ENCODE peak calls at places on chromosome 14, in eight cellular contexts. One of them, this sample, is unnamed. For H3K4me1, the result is how much of the 10 kb centered on the place peaks cover.

GRCh38 chr14:61557262-61557661 is 138.1 kb upstream of the HIF1A start:
- DNase-seq in tibial artery: no peak
- DNase-seq in kidney: no peak
- DNase-seq in fibroblast of lung: no peak
- DNase-seq in body of pancreas: no peak
- DNase-seq in heart left ventricle: no peak
- DNase-seq in A549: no peak
- DNase-seq in CD8-positive, alpha-beta T cell: no peak
- DNase-seq in this sample: no peak

GRCh38 chr14:51730094-51730493 is 78.4 kb downstream of the FRMD6 start:
- DNase-seq in tibial artery: no peak
- DNase-seq in kidney: no peak
- DNase-seq in fibroblast of lung: no peak
- DNase-seq in body of pancreas: no peak
- DNase-seq in heart left ventricle: no peak
- DNase-seq in A549: no peak
- DNase-seq in CD8-positive, alpha-beta T cell: no peak
- DNase-seq in this sample: no peak

GRCh38 chr14:101705733-101706508 is 55.6 kb upstream of the PPP2R5C start:
- DNase-seq in tibial artery: peak
- DNase-seq in kidney: peak
- DNase-seq in fibroblast of lung: peak
- DNase-seq in body of pancreas: peak
- DNase-seq in heart left ventricle: peak
- DNase-seq in A549: no peak
- DNase-seq in CD8-positive, alpha-beta T cell: peak
- DNase-seq in this sample: no peak

GRCh38 chr14:90795744-90796143 is 20.5 kb downstream of the TTC7B start:
- DNase-seq in tibial artery: no peak
- DNase-seq in kidney: no peak
- DNase-seq in fibroblast of lung: peak
- DNase-seq in body of pancreas: no peak
- DNase-seq in heart left ventricle: no peak
- DNase-seq in A549: peak
- DNase-seq in CD8-positive, alpha-beta T cell: no peak
- DNase-seq in this sample: peak

GRCh38 chr14:56805201-56805991 is 4.9 kb downstream of the OTX2 start:
- DNase-seq in tibial artery: no peak
- DNase-seq in kidney: no peak
- DNase-seq in fibroblast of lung: no peak
- DNase-seq in body of pancreas: no peak
- DNase-seq in heart left ventricle: no peak
- DNase-seq in A549: no peak
- DNase-seq in CD8-positive, alpha-beta T cell: no peak
- DNase-seq in this sample: no peak

GRCh38 chr14:63770187-63770807 is 42.4 kb upstream of the SGPP1 start:
- DNase-seq in tibial artery: no peak
- DNase-seq in kidney: no peak
- DNase-seq in fibroblast of lung: peak
- DNase-seq in body of pancreas: peak
- DNase-seq in heart left ventricle: no peak
- DNase-seq in A549: peak
- DNase-seq in CD8-positive, alpha-beta T cell: peak
- DNase-seq in this sample: peak

GRCh38 chr14:86712176-86712575 is 1182.2 kb downstream of the FLRT2 start:
- DNase-seq in tibial artery: no peak
- DNase-seq in kidney: no peak
- DNase-seq in fibroblast of lung: no peak
- DNase-seq in body of pancreas: no peak
- DNase-seq in heart left ventricle: no peak
- DNase-seq in A549: no peak
- DNase-seq in CD8-positive, alpha-beta T cell: no peak
- DNase-seq in this sample: no peak

GRCh38 chr14:69713127-69713800 is 53.7 kb upstream of the SRSF5 start:
- DNase-seq in tibial artery: no peak
- DNase-seq in kidney: no peak
- DNase-seq in fibroblast of lung: no peak
- DNase-seq in body of pancreas: peak
- DNase-seq in heart left ventricle: no peak
- DNase-seq in A549: no peak
- DNase-seq in CD8-positive, alpha-beta T cell: no peak
- DNase-seq in this sample: peak

GRCh38 chr14:103155013-103155412 is 31.8 kb downstream of the TNFAIP2 start:
- DNase-seq in tibial artery: peak
- DNase-seq in kidney: peak
- DNase-seq in fibroblast of lung: no peak
- DNase-seq in body of pancreas: peak
- DNase-seq in heart left ventricle: peak
- DNase-seq in A549: peak
- DNase-seq in CD8-positive, alpha-beta T cell: no peak
- DNase-seq in this sample: no peak

GRCh38 chr14:103738706-103739451 is 23.3 kb downstream of the ZFYVE21 start:
- DNase-seq in tibial artery: peak
- DNase-seq in kidney: peak
- DNase-seq in fibroblast of lung: no peak
- DNase-seq in body of pancreas: no peak
- DNase-seq in heart left ventricle: no peak
- DNase-seq in A549: no peak
- DNase-seq in CD8-positive, alpha-beta T cell: no peak
- DNase-seq in this sample: no peak

GRCh38 chr14:31270196-31270772 is 62.7 kb upstream of the HECTD1 start:
- DNase-seq in tibial artery: no peak
- DNase-seq in kidney: no peak
- DNase-seq in fibroblast of lung: no peak
- DNase-seq in body of pancreas: peak
- DNase-seq in heart left ventricle: no peak
- DNase-seq in A549: peak
- DNase-seq in CD8-positive, alpha-beta T cell: no peak
- DNase-seq in this sample: no peak

GRCh38 chr14:49464885-49465284 is 121.3 kb downstream of the RPS29 start:
- DNase-seq in tibial artery: no peak
- DNase-seq in kidney: no peak
- DNase-seq in fibroblast of lung: no peak
- DNase-seq in body of pancreas: no peak
- DNase-seq in heart left ventricle: no peak
- DNase-seq in A549: peak
- DNase-seq in CD8-positive, alpha-beta T cell: no peak
- DNase-seq in this sample: no peak

GRCh38 chr14:79378020-79378419 is 833.3 kb downstream of the DIO2 start:
- DNase-seq in tibial artery: no peak
- DNase-seq in kidney: no peak
- DNase-seq in fibroblast of lung: no peak
- DNase-seq in body of pancreas: no peak
- DNase-seq in heart left ventricle: no peak
- DNase-seq in A549: no peak
- DNase-seq in CD8-positive, alpha-beta T cell: no peak
- DNase-seq in this sample: no peak

GRCh38 chr14:22471545-22472121 is 117.4 kb downstream of the DAD1 start:
- DNase-seq in tibial artery: no peak
- DNase-seq in kidney: peak
- DNase-seq in fibroblast of lung: peak
- DNase-seq in body of pancreas: peak
- DNase-seq in heart left ventricle: no peak
- DNase-seq in A549: peak
- DNase-seq in CD8-positive, alpha-beta T cell: no peak
- DNase-seq in this sample: no peak

GRCh38 chr14:63922696-63923421 is 70.1 kb downstream of the SYNE2 start:
- DNase-seq in tibial artery: peak
- DNase-seq in kidney: no peak
- DNase-seq in fibroblast of lung: peak
- DNase-seq in body of pancreas: peak
- DNase-seq in heart left ventricle: no peak
- DNase-seq in A549: peak
- DNase-seq in CD8-positive, alpha-beta T cell: no peak
- DNase-seq in this sample: peak

GRCh38 chr14:70422538-70422937 is 5.6 kb upstream of the SYNJ2BP start:
- DNase-seq in tibial artery: no peak
- DNase-seq in kidney: no peak
- DNase-seq in fibroblast of lung: no peak
- DNase-seq in body of pancreas: no peak
- DNase-seq in heart left ventricle: no peak
- DNase-seq in A549: no peak
- DNase-seq in CD8-positive, alpha-beta T cell: no peak
- DNase-seq in this sample: peak

GRCh38 chr14:68660495-68660894 is 132.4 kb downstream of the ZFP36L1 start:
- DNase-seq in tibial artery: peak
- DNase-seq in kidney: no peak
- DNase-seq in fibroblast of lung: no peak
- DNase-seq in body of pancreas: no peak
- DNase-seq in heart left ventricle: no peak
- DNase-seq in A549: no peak
- DNase-seq in CD8-positive, alpha-beta T cell: no peak
- DNase-seq in this sample: no peak

GRCh38 chr14:66379116-66379515 is 107.1 kb upstream of the CCDC196 start:
- DNase-seq in tibial artery: no peak
- DNase-seq in kidney: no peak
- DNase-seq in fibroblast of lung: peak
- DNase-seq in body of pancreas: peak
- DNase-seq in heart left ventricle: peak
- DNase-seq in A549: no peak
- DNase-seq in CD8-positive, alpha-beta T cell: no peak
- DNase-seq in this sample: peak

GRCh38 chr14:36717363-36717762 is 55.7 kb downstream of the PAX9 start:
- DNase-seq in tibial artery: no peak
- DNase-seq in kidney: no peak
- DNase-seq in fibroblast of lung: no peak
- DNase-seq in body of pancreas: no peak
- DNase-seq in heart left ventricle: no peak
- DNase-seq in A549: no peak
- DNase-seq in CD8-positive, alpha-beta T cell: no peak
- DNase-seq in this sample: no peak

GRCh38 chr14:95228240-95228639 is 70.9 kb upstream of the DICER1 start:
- DNase-seq in tibial artery: no peak
- DNase-seq in kidney: no peak
- DNase-seq in fibroblast of lung: no peak
- DNase-seq in body of pancreas: no peak
- DNase-seq in heart left ventricle: no peak
- DNase-seq in A549: no peak
- DNase-seq in CD8-positive, alpha-beta T cell: no peak
- DNase-seq in this sample: no peak

GRCh38 chr14:59254146-59254910 is 65.9 kb downstream of the DAAM1 start:
- DNase-seq in tibial artery: peak
- DNase-seq in kidney: peak
- DNase-seq in fibroblast of lung: peak
- DNase-seq in body of pancreas: peak
- DNase-seq in heart left ventricle: peak
- DNase-seq in A549: peak
- DNase-seq in CD8-positive, alpha-beta T cell: no peak
- DNase-seq in this sample: no peak

GRCh38 chr14:46344327-46344937 is 307.1 kb downstream of the RPL10L start:
- DNase-seq in tibial artery: no peak
- DNase-seq in kidney: no peak
- DNase-seq in fibroblast of lung: peak
- DNase-seq in body of pancreas: no peak
- DNase-seq in heart left ventricle: no peak
- DNase-seq in A549: peak
- DNase-seq in CD8-positive, alpha-beta T cell: no peak
- DNase-seq in this sample: no peak

GRCh38 chr14:90330203-90331196 is 1.2 kb downstream of the NRDE2 start:
- DNase-seq in tibial artery: no peak
- DNase-seq in kidney: no peak
- DNase-seq in fibroblast of lung: no peak
- DNase-seq in body of pancreas: no peak
- DNase-seq in heart left ventricle: no peak
- DNase-seq in A549: no peak
- DNase-seq in CD8-positive, alpha-beta T cell: no peak
- DNase-seq in this sample: no peak

GRCh38 chr14:105250986-105251385 is 2.7 kb downstream of the BTBD6 start:
- DNase-seq in tibial artery: no peak
- DNase-seq in kidney: no peak
- DNase-seq in fibroblast of lung: no peak
- DNase-seq in body of pancreas: no peak
- DNase-seq in heart left ventricle: no peak
- DNase-seq in A549: no peak
- DNase-seq in CD8-positive, alpha-beta T cell: no peak
- DNase-seq in this sample: no peak

GRCh38 chr14:105250008-105250366 is 1.7 kb downstream of the BTBD6 start:
- DNase-seq in tibial artery: no peak
- DNase-seq in kidney: peak
- DNase-seq in fibroblast of lung: no peak
- DNase-seq in body of pancreas: no peak
- DNase-seq in heart left ventricle: no peak
- DNase-seq in A549: no peak
- DNase-seq in CD8-positive, alpha-beta T cell: no peak
- DNase-seq in this sample: no peak

GRCh38 chr14:105247715-105248367 is 492 bp upstream of the BTBD6 start:
- DNase-seq in tibial artery: no peak
- DNase-seq in kidney: no peak
- DNase-seq in fibroblast of lung: no peak
- DNase-seq in body of pancreas: no peak
- DNase-seq in heart left ventricle: no peak
- DNase-seq in A549: no peak
- DNase-seq in CD8-positive, alpha-beta T cell: no peak
- DNase-seq in this sample: no peak

GRCh38 chr14:105248368-105249174 is at the start of gene BTBD6:
- DNase-seq in tibial artery: peak
- DNase-seq in kidney: peak
- DNase-seq in fibroblast of lung: peak
- DNase-seq in body of pancreas: peak
- DNase-seq in heart left ventricle: peak
- DNase-seq in A549: peak
- DNase-seq in CD8-positive, alpha-beta T cell: peak
- DNase-seq in this sample: peak

GRCh38 chr14:105249175-105250007 is 1.1 kb downstream of the BTBD6 start:
- DNase-seq in tibial artery: no peak
- DNase-seq in kidney: peak
- DNase-seq in fibroblast of lung: peak
- DNase-seq in body of pancreas: no peak
- DNase-seq in heart left ventricle: no peak
- DNase-seq in A549: peak
- DNase-seq in CD8-positive, alpha-beta T cell: no peak
- DNase-seq in this sample: no peak
- TF ChIP-seq CTCF in tibial artery: no peak
- TF ChIP-seq CTCF in kidney: no peak
- TF ChIP-seq CTCF in fibroblast of lung: no peak
- TF ChIP-seq CTCF in body of pancreas: no peak
- TF ChIP-seq CTCF in heart left ventricle: no peak
- TF ChIP-seq CTCF in A549: no peak
- TF ChIP-seq CTCF in CD8-positive, alpha-beta T cell: no peak
- TF ChIP-seq CTCF in this sample: no peak

GRCh38 chr14:96393292-96393691 is 1.4 kb downstream of the AK7 start:
- DNase-seq in tibial artery: no peak
- DNase-seq in kidney: no peak
- DNase-seq in fibroblast of lung: no peak
- DNase-seq in body of pancreas: no peak
- DNase-seq in heart left ventricle: no peak
- DNase-seq in A549: no peak
- DNase-seq in CD8-positive, alpha-beta T cell: no peak
- DNase-seq in this sample: no peak
- H3K4me1 ChIP-seq in tibial artery: under half
- H3K4me1 ChIP-seq in kidney: under half
- H3K4me1 ChIP-seq in fibroblast of lung: under half
- H3K4me1 ChIP-seq in body of pancreas: under half
- H3K4me1 ChIP-seq in heart left ventricle: under half
- H3K4me1 ChIP-seq in A549: under half
- H3K4me1 ChIP-seq in CD8-positive, alpha-beta T cell: under half
- H3K4me1 ChIP-seq in this sample: under half

GRCh38 chr14:50688875-50689274 is 20.8 kb upstream of the SAV1 start:
- DNase-seq in tibial artery: no peak
- DNase-seq in kidney: no peak
- DNase-seq in fibroblast of lung: no peak
- DNase-seq in body of pancreas: no peak
- DNase-seq in heart left ventricle: no peak
- DNase-seq in A549: no peak
- DNase-seq in CD8-positive, alpha-beta T cell: no peak
- DNase-seq in this sample: no peak
- TF ChIP-seq CTCF in tibial artery: no peak
- TF ChIP-seq CTCF in kidney: no peak
- TF ChIP-seq CTCF in fibroblast of lung: no peak
- TF ChIP-seq CTCF in body of pancreas: no peak
- TF ChIP-seq CTCF in heart left ventricle: no peak
- TF ChIP-seq CTCF in A549: no peak
- TF ChIP-seq CTCF in CD8-positive, alpha-beta T cell: no peak
- TF ChIP-seq CTCF in this sample: peak

GRCh38 chr14:100076133-100076532 is 10.9 kb downstream of the EVL start:
- DNase-seq in tibial artery: no peak
- DNase-seq in kidney: no peak
- DNase-seq in fibroblast of lung: no peak
- DNase-seq in body of pancreas: peak
- DNase-seq in heart left ventricle: no peak
- DNase-seq in A549: peak
- DNase-seq in CD8-positive, alpha-beta T cell: no peak
- DNase-seq in this sample: no peak
- H3K4me1 ChIP-seq in tibial artery: under half
- H3K4me1 ChIP-seq in kidney: under half
- H3K4me1 ChIP-seq in fibroblast of lung: under half
- H3K4me1 ChIP-seq in body of pancreas: under half
- H3K4me1 ChIP-seq in heart left ventricle: under half
- H3K4me1 ChIP-seq in A549: under half
- H3K4me1 ChIP-seq in CD8-positive, alpha-beta T cell: half or more
- H3K4me1 ChIP-seq in this sample: under half